ENCODE peak calls at places on chromosome 16, in seven cellular contexts. G is NCI-H82, B is GM12865, A is endothelial cell, X is HEK293T, K is endothelial cell of umbilical vein, M is NCI-H460. J is an unnamed sample.

GRCh38 chr16:3992297-3993051 is 112.0 kb upstream of the CREBBP start:
- DNase-seq in M (no peak), G (no peak), A (no peak), X (no peak), B (no peak), K (peak), J (no peak)

GRCh38 chr16:12268602-12269001 is 292.1 kb downstream of the SNX29 start:
- DNase-seq in M (no peak), X (no peak), A (no peak), G (no peak), B (no peak), K (no peak), J (no peak)

GRCh38 chr16:57893559-57894389 is 77.2 kb downstream of the CNGB1 start:
- DNase-seq in X (no peak), M (no peak), A (no peak), B (no peak), K (peak), G (no peak), J (no peak)

GRCh38 chr16:11402051-11402744 is 56.9 kb downstream of the RMI2 start:
- DNase-seq in M (no peak), B (no peak), G (no peak), A (no peak), X (no peak), K (no peak), J (no peak)

GRCh38 chr16:23141959-23142740 is 7.1 kb downstream of the USP31 start:
- DNase-seq in K (no peak), A (no peak), B (no peak), G (no peak), X (no peak), M (no peak), J (no peak)

GRCh38 chr16:84334058-84334457 is 34.3 kb upstream of the ATP2C2 start:
- DNase-seq in M (no peak), K (no peak), A (no peak), G (no peak), B (no peak), X (no peak), J (no peak)

GRCh38 chr16:88566158-88566557 is 4.0 kb upstream of the ZC3H18 start:
- DNase-seq in K (peak), G (no peak), B (no peak), X (no peak), A (no peak), M (no peak), J (no peak)

GRCh38 chr16:30082545-30083090 is 6.8 kb downstream of the PPP4C start:
- DNase-seq in M (no peak), B (no peak), X (peak), A (no peak), K (no peak), G (no peak), J (no peak)

GRCh38 chr16:167117-167462 is 1.3 kb downstream of the HBM start:
- DNase-seq in A (no peak), X (no peak), B (no peak), G (no peak), K (no peak), M (no peak), J (no peak)

GRCh38 chr16:26645629-26646028 is 421.1 kb upstream of the C16orf82 start:
- DNase-seq in G (peak), K (no peak), B (peak), A (peak), M (no peak), X (peak), J (no peak)

GRCh38 chr16:81265658-81266451 is 27.4 kb downstream of the BCO1 start:
- DNase-seq in M (no peak), G (no peak), A (no peak), B (no peak), X (no peak), K (no peak), J (no peak)

GRCh38 chr16:50537533-50538290 is 10.5 kb upstream of the NKD1 start:
- DNase-seq in M (no peak), B (no peak), G (no peak), K (no peak), X (no peak), A (no peak), J (no peak)

GRCh38 chr16:27156531-27156930 is 46.8 kb upstream of the KDM8 start:
- DNase-seq in B (no peak), G (no peak), M (no peak), A (no peak), K (no peak), X (no peak), J (no peak)

GRCh38 chr16:2771496-2772402 is 5.3 kb downstream of the ELOB start:
- DNase-seq in K (no peak), A (no peak), B (no peak), X (no peak), M (no peak), G (no peak), J (no peak)

GRCh38 chr16:88446736-88447135 is 6.3 kb upstream of the ZFPM1 start:
- DNase-seq in M (no peak), B (no peak), G (no peak), A (no peak), K (no peak), X (no peak), J (no peak)

GRCh38 chr16:76946879-76947278 is 244.1 kb upstream of the MON1B start:
- DNase-seq in A (no peak), M (peak), X (no peak), G (no peak), B (peak), K (no peak), J (no peak)

GRCh38 chr16:84687715-84688114 is 12.1 kb upstream of the USP10 start:
- DNase-seq in B (peak), K (peak), G (no peak), M (no peak), X (no peak), A (no peak), J (peak)

GRCh38 chr16:78729687-78730086 is 630.2 kb downstream of the WWOX start:
- DNase-seq in M (no peak), G (no peak), B (peak), K (no peak), A (no peak), X (no peak), J (no peak)

GRCh38 chr16:87956169-87956770 is 5.0 kb downstream of the BANP start:
- DNase-seq in G (no peak), X (no peak), B (peak), K (peak), M (no peak), A (no peak), J (no peak)

GRCh38 chr16:75263963-75264445 is 12.6 kb upstream of the BCAR1 start:
- DNase-seq in G (no peak), M (no peak), B (no peak), X (no peak), A (no peak), K (no peak), J (no peak)

GRCh38 chr16:1287982-1288670 is 21.3 kb upstream of the UBE2I start:
- DNase-seq in G (no peak), K (no peak), A (no peak), X (no peak), B (no peak), M (no peak), J (no peak)

GRCh38 chr16:4599037-4599436 is 15.7 kb downstream of the UBALD1 start:
- DNase-seq in A (no peak), X (no peak), B (no peak), K (no peak), G (no peak), M (no peak), J (no peak)

GRCh38 chr16:46629331-46629843 is 8.2 kb upstream of the SHCBP1 start:
- DNase-seq in B (no peak), X (peak), K (peak), M (peak), A (peak), G (peak), J (no peak)

GRCh38 chr16:22933173-22933572 is 119.2 kb downstream of the HS3ST2 start:
- DNase-seq in G (no peak), K (peak), A (peak), B (no peak), X (no peak), M (no peak), J (no peak)

GRCh38 chr16:81785138-81785924 is 6.2 kb downstream of the PLCG2 start:
- DNase-seq in K (no peak), G (no peak), B (no peak), M (no peak), A (no peak), X (no peak), J (no peak)

GRCh38 chr16:86044241-86044671 is 145.3 kb downstream of the IRF8 start:
- DNase-seq in M (peak), K (peak), G (peak), B (peak), A (peak), X (peak), J (peak)

GRCh38 chr16:67882374-67883145 is 2.1 kb upstream of the NRN1L start:
- DNase-seq in M (no peak), G (no peak), X (no peak), A (no peak), B (no peak), K (no peak), J (no peak)

GRCh38 chr16:23832882-23833281 is 2.9 kb upstream of the PRKCB start:
- DNase-seq in A (no peak), G (no peak), B (no peak), M (no peak), X (no peak), K (no peak), J (no peak)

GRCh38 chr16:12159028-12159427 is 182.5 kb downstream of the SNX29 start:
- DNase-seq in M (no peak), K (no peak), X (no peak), A (no peak), G (no peak), B (no peak), J (no peak)

GRCh38 chr16:30747331-30747730 is 894 bp upstream of the PHKG2 start:
- DNase-seq in G (no peak), X (no peak), B (no peak), M (no peak), K (no peak), A (no peak), J (no peak)

GRCh38 chr16:75648265-75649076 is 898 bp downstream of the TERF2IP start:
- DNase-seq in A (peak), K (peak), X (peak), G (peak), M (peak), B (peak), J (no peak)

GRCh38 chr16:55056585-55057520 is 126.2 kb downstream of the IRX5 start:
- DNase-seq in A (peak), M (no peak), B (no peak), G (peak), X (peak), K (no peak), J (no peak)

GRCh38 chr16:88700636-88701482 is 5.3 kb downstream of the RNF166 start:
- DNase-seq in A (peak), G (no peak), K (peak), B (peak), M (no peak), X (no peak), J (peak)

GRCh38 chr16:23508589-23509440 is 1.5 kb downstream of the GGA2 start:
- DNase-seq in A (peak), M (no peak), X (peak), G (peak), K (peak), B (peak), J (no peak)

GRCh38 chr16:81585785-81586184 is 141.2 kb downstream of the CMIP start:
- DNase-seq in G (peak), A (peak), B (no peak), M (peak), K (no peak), X (peak), J (no peak)

GRCh38 chr16:89764711-89765201 is 43.4 kb downstream of the ZNF276 start:
- DNase-seq in K (no peak), B (peak), X (no peak), G (no peak), M (no peak), A (no peak), J (peak)

GRCh38 chr16:9258423-9259051 is 167.1 kb downstream of the HAPSTR1 start:
- DNase-seq in K (peak), B (peak), X (peak), M (peak), A (peak), G (peak), J (peak)